ENCODE peak calls at places on chromosomes 4 and X, in six cellular contexts. One of them, this sample, is unnamed.

GRCh38 chrX:80792205-80792604 is 17.5 kb downstream of the BRWD3 start:
- DNase-seq in H1: no peak
- DNase-seq in endothelial cell: no peak
- DNase-seq in GM13977: no peak
- DNase-seq in upper lobe of left lung: no peak
- DNase-seq in hepatocyte: no peak
- DNase-seq in this sample: no peak

GRCh38 chr4:6474705-6475457 is 2.5 kb upstream of the PPP2R2C start:
- DNase-seq in endothelial cell: no peak
- DNase-seq in hepatocyte: no peak
- DNase-seq in upper lobe of left lung: no peak
- DNase-seq in GM13977: no peak
- DNase-seq in H1: peak; percentile 35
- DNase-seq in this sample: no peak

GRCh38 chr4:184100297-184100885 is 117.3 kb downstream of the ENPP6 start:
- DNase-seq in upper lobe of left lung: peak; percentile 89
- DNase-seq in H1: peak; percentile 94
- DNase-seq in GM13977: peak; percentile 80
- DNase-seq in endothelial cell: peak; percentile 66
- DNase-seq in hepatocyte: peak; percentile 51
- DNase-seq in this sample: peak; percentile 60

GRCh38 chr4:38150766-38151165 is 190.6 kb downstream of the PTTG2 start:
- DNase-seq in upper lobe of left lung: no peak
- DNase-seq in endothelial cell: no peak
- DNase-seq in hepatocyte: no peak
- DNase-seq in GM13977: no peak
- DNase-seq in H1: no peak
- DNase-seq in this sample: no peak

GRCh38 chr4:143391895-143392294 is 55.2 kb downstream of the GAB1 start:
- DNase-seq in H1: no peak
- DNase-seq in GM13977: no peak
- DNase-seq in upper lobe of left lung: no peak
- DNase-seq in hepatocyte: no peak
- DNase-seq in endothelial cell: no peak
- DNase-seq in this sample: no peak

GRCh38 chr4:26268246-26268645 is 52.6 kb upstream of the RBPJ start:
- DNase-seq in hepatocyte: no peak
- DNase-seq in upper lobe of left lung: no peak
- DNase-seq in H1: no peak
- DNase-seq in endothelial cell: no peak
- DNase-seq in GM13977: no peak
- DNase-seq in this sample: no peak

GRCh38 chr4:16588651-16589050 is 309.8 kb downstream of the LDB2 start:
- DNase-seq in hepatocyte: no peak
- DNase-seq in GM13977: no peak
- DNase-seq in endothelial cell: no peak
- DNase-seq in H1: no peak
- DNase-seq in upper lobe of left lung: no peak
- DNase-seq in this sample: no peak

GRCh38 chr4:161438096-161438495 is 725.7 kb downstream of the FSTL5 start:
- DNase-seq in endothelial cell: no peak
- DNase-seq in upper lobe of left lung: no peak
- DNase-seq in GM13977: no peak
- DNase-seq in H1: no peak
- DNase-seq in hepatocyte: no peak
- DNase-seq in this sample: no peak

GRCh38 chr4:113584407-113585150 is 177.0 kb downstream of the CAMK2D start:
- DNase-seq in hepatocyte: peak; percentile 17
- DNase-seq in GM13977: no peak
- DNase-seq in endothelial cell: no peak
- DNase-seq in H1: no peak
- DNase-seq in upper lobe of left lung: no peak
- DNase-seq in this sample: no peak

GRCh38 chr4:112270643-112271484 is 14.8 kb downstream of the TIFA start:
- DNase-seq in endothelial cell: no peak
- DNase-seq in hepatocyte: no peak
- DNase-seq in H1: no peak
- DNase-seq in GM13977: no peak
- DNase-seq in upper lobe of left lung: no peak
- DNase-seq in this sample: no peak

GRCh38 chrX:97126020-97126419 is 242.3 kb downstream of the RPA4 start:
- DNase-seq in hepatocyte: no peak
- DNase-seq in endothelial cell: no peak
- DNase-seq in upper lobe of left lung: no peak
- DNase-seq in GM13977: no peak
- DNase-seq in H1: no peak
- DNase-seq in this sample: no peak

GRCh38 chrX:86370927-86371326 is 222.7 kb downstream of the DACH2 start:
- DNase-seq in upper lobe of left lung: no peak
- DNase-seq in endothelial cell: no peak
- DNase-seq in hepatocyte: no peak
- DNase-seq in GM13977: no peak
- DNase-seq in H1: no peak
- DNase-seq in this sample: no peak

GRCh38 chr4:79413486-79413885 is 5.5 kb upstream of the GK2 start:
- DNase-seq in hepatocyte: no peak
- DNase-seq in endothelial cell: no peak
- DNase-seq in GM13977: no peak
- DNase-seq in upper lobe of left lung: no peak
- DNase-seq in H1: no peak
- DNase-seq in this sample: no peak

GRCh38 chr4:47643845-47644244 is 158.8 kb downstream of the ATP10D start:
- DNase-seq in H1: no peak
- DNase-seq in endothelial cell: no peak
- DNase-seq in upper lobe of left lung: no peak
- DNase-seq in GM13977: no peak
- DNase-seq in hepatocyte: no peak
- DNase-seq in this sample: no peak

GRCh38 chr4:66178901-66179300 is 508.6 kb upstream of the EPHA5 start:
- DNase-seq in H1: no peak
- DNase-seq in upper lobe of left lung: no peak
- DNase-seq in GM13977: no peak
- DNase-seq in endothelial cell: no peak
- DNase-seq in hepatocyte: no peak
- DNase-seq in this sample: no peak

GRCh38 chrX:33205321-33205720 is 6.0 kb downstream of the DMD start:
- DNase-seq in hepatocyte: no peak
- DNase-seq in H1: no peak
- DNase-seq in endothelial cell: no peak
- DNase-seq in GM13977: no peak
- DNase-seq in upper lobe of left lung: no peak
- DNase-seq in this sample: no peak

GRCh38 chrX:64850371-64851082 is 125.7 kb downstream of the ZC4H2 start:
- DNase-seq in hepatocyte: no peak
- DNase-seq in endothelial cell: no peak
- DNase-seq in H1: no peak
- DNase-seq in upper lobe of left lung: no peak
- DNase-seq in GM13977: no peak
- DNase-seq in this sample: peak; percentile 54

GRCh38 chr4:15232725-15233597 is 194.9 kb upstream of the C1QTNF7 start:
- DNase-seq in endothelial cell: no peak
- DNase-seq in H1: no peak
- DNase-seq in upper lobe of left lung: no peak
- DNase-seq in GM13977: no peak
- DNase-seq in hepatocyte: peak; percentile 25
- DNase-seq in this sample: peak; percentile 9

GRCh38 chrX:17616936-17617335 is 120.4 kb upstream of the SCML1 start:
- DNase-seq in hepatocyte: no peak
- DNase-seq in upper lobe of left lung: no peak
- DNase-seq in H1: no peak
- DNase-seq in GM13977: no peak
- DNase-seq in endothelial cell: no peak
- DNase-seq in this sample: no peak

GRCh38 chr4:181176306-181176705 is 1066.9 kb upstream of the TENM3 start:
- DNase-seq in upper lobe of left lung: no peak
- DNase-seq in H1: no peak
- DNase-seq in hepatocyte: no peak
- DNase-seq in endothelial cell: no peak
- DNase-seq in GM13977: no peak
- DNase-seq in this sample: no peak

GRCh38 chr4:108010167-108010566 is 20.5 kb downstream of the HADH start:
- DNase-seq in upper lobe of left lung: no peak
- DNase-seq in GM13977: no peak
- DNase-seq in hepatocyte: no peak
- DNase-seq in H1: no peak
- DNase-seq in endothelial cell: no peak
- DNase-seq in this sample: no peak

GRCh38 chr4:121711263-121712000 is 14.7 kb upstream of the ANXA5 start:
- DNase-seq in upper lobe of left lung: peak; percentile 89
- DNase-seq in hepatocyte: peak; percentile 92
- DNase-seq in H1: peak; percentile 84
- DNase-seq in GM13977: peak; percentile 44
- DNase-seq in endothelial cell: peak; percentile 75
- DNase-seq in this sample: peak; percentile 74

GRCh38 chrX:6149231-6149870 is 79.3 kb downstream of the NLGN4X start:
- DNase-seq in hepatocyte: no peak
- DNase-seq in endothelial cell: no peak
- DNase-seq in H1: no peak
- DNase-seq in upper lobe of left lung: no peak
- DNase-seq in GM13977: no peak
- DNase-seq in this sample: no peak

GRCh38 chr4:57077550-57078311 is 32.5 kb downstream of the IGFBP7 start:
- DNase-seq in hepatocyte: no peak
- DNase-seq in GM13977: no peak
- DNase-seq in upper lobe of left lung: no peak
- DNase-seq in endothelial cell: no peak
- DNase-seq in H1: no peak
- DNase-seq in this sample: no peak

GRCh38 chr4:88791274-88791673 is 93.6 kb upstream of the NAP1L5 start:
- DNase-seq in H1: no peak
- DNase-seq in GM13977: no peak
- DNase-seq in hepatocyte: no peak
- DNase-seq in endothelial cell: no peak
- DNase-seq in upper lobe of left lung: no peak
- DNase-seq in this sample: no peak

GRCh38 chr4:1768367-1769034 is 24.6 kb upstream of the FGFR3 start:
- DNase-seq in hepatocyte: peak; percentile 73
- DNase-seq in GM13977: no peak
- DNase-seq in H1: no peak
- DNase-seq in endothelial cell: no peak
- DNase-seq in upper lobe of left lung: no peak
- DNase-seq in this sample: no peak

GRCh38 chr4:57490520-57490919 is 380.3 kb upstream of the IGFBP7 start:
- DNase-seq in endothelial cell: no peak
- DNase-seq in GM13977: no peak
- DNase-seq in upper lobe of left lung: no peak
- DNase-seq in hepatocyte: no peak
- DNase-seq in H1: no peak
- DNase-seq in this sample: no peak

GRCh38 chrX:103687073-103687695 is 685 bp upstream of the MORF4L2 start:
- DNase-seq in GM13977: peak; percentile 53
- DNase-seq in hepatocyte: peak; percentile 97
- DNase-seq in upper lobe of left lung: peak; percentile 98
- DNase-seq in endothelial cell: peak; percentile 72
- DNase-seq in H1: peak; percentile 60
- DNase-seq in this sample: peak; percentile 88
- TF ChIP-seq CTCF in GM13977: peak; percentile 48
- TF ChIP-seq CTCF in hepatocyte: peak; percentile 62
- TF ChIP-seq CTCF in upper lobe of left lung: peak; percentile 57
- TF ChIP-seq CTCF in endothelial cell: peak; percentile 28
- TF ChIP-seq CTCF in H1: peak; percentile 15
- TF ChIP-seq CTCF in this sample: no peak

DNA sequence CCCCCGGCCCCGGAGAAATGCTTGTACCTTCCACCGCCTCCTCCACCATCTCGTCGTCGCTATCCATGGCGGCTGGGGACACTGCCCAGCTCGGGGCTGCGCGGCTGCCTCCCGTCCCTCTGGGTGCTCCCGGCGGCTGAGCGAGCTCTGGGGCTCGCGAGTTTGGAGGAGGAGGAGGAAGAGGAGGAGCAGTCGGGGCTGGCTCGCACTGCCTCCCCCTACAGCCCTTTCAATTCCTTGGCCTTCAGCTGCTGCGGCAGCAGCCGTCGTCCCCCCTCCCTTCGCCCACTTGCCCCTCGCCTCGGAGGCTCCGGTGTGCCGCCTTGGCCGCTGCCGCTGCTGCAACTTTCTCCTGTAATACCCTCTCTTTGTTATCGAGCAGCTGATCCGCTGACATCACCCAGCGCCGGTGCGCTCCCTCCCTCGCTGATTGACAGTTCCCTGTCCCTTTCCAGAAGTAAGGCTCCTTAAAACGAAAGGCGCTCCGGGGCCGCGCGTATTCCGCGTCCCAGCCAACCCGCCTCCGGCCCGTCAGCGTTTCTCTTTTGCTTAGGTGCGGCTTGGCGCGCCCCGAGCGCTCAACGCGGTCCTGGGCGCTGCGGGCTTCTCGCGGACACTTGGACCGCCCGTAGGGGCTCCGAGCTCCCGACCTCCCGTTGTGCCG is at the start of gene SETD7:
- DNase-seq in hepatocyte: peak; percentile 85
- DNase-seq in GM13977: peak; percentile 64
- DNase-seq in endothelial cell: peak; percentile 53
- DNase-seq in H1: peak; percentile 86
- DNase-seq in upper lobe of left lung: peak; percentile 92
- DNase-seq in this sample: peak; percentile 75
- TF ChIP-seq CTCF in hepatocyte: no peak
- TF ChIP-seq CTCF in GM13977: no peak
- TF ChIP-seq CTCF in endothelial cell: no peak
- TF ChIP-seq CTCF in H1: no peak
- TF ChIP-seq CTCF in upper lobe of left lung: no peak
- TF ChIP-seq CTCF in this sample: no peak

DNA sequence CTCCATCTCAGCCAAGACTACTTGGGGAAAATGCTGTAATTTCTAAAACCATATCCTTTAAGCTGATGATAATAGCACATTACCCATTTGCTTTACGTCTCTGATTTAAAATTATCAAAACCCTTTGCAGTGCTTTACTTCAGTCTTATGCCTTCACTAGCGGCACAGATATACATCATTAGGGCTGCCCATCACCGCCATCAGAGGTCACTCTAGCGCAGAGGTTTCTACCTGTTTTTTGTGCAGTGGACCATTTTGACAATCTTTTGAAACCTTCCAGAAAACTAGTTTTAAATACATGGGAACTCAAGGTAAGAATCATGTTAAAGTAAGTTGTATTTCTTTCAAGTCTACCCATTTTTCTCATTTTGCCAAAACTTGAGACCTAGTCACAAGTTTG is 592.5 kb downstream of the PPARGC1A start:
- DNase-seq in endothelial cell: no peak
- DNase-seq in H1: no peak
- DNase-seq in upper lobe of left lung: no peak
- DNase-seq in GM13977: no peak
- DNase-seq in hepatocyte: no peak
- DNase-seq in this sample: no peak
- TF ChIP-seq CTCF in endothelial cell: no peak
- TF ChIP-seq CTCF in H1: peak; percentile 20
- TF ChIP-seq CTCF in upper lobe of left lung: no peak
- TF ChIP-seq CTCF in GM13977: no peak
- TF ChIP-seq CTCF in hepatocyte: no peak
- TF ChIP-seq CTCF in this sample: no peak

DNA sequence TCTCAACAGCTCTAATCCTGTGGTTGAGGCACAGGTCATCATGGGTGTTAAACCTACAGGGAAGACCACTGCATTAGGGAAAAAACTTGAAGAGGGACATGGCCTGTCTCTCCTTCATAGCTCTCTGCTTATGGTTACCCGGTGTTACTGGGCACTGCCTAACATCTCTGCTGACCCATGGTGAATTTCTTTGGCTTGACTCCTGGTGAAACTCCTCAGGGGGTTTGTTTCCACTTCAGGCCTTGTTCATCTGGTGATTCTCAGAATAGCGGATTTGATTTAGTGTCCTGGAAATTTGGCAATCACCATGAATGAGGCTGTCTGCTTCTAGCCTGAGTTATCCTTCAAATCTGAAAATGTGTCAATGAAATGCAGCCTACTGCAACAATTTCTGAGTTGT is 114.4 kb downstream of the ZNF518B start:
- DNase-seq in H1: no peak
- DNase-seq in hepatocyte: no peak
- DNase-seq in endothelial cell: no peak
- DNase-seq in upper lobe of left lung: no peak
- DNase-seq in GM13977: no peak
- DNase-seq in this sample: no peak
- TF ChIP-seq CTCF in H1: no peak
- TF ChIP-seq CTCF in hepatocyte: no peak
- TF ChIP-seq CTCF in endothelial cell: no peak
- TF ChIP-seq CTCF in upper lobe of left lung: no peak
- TF ChIP-seq CTCF in GM13977: no peak
- TF ChIP-seq CTCF in this sample: no peak

This sample was measured in activated CD8-positive, alpha-beta T cell treated with anti-CD3 and anti-CD28 coated beads for 36 hours.